ENCODE peak calls at places on chromosomes 5 and 9, in seven cellular contexts. G is GM03348; A is HTR-8/SVneo; L is NCI-H345; W is HFF-Myc; C is WTC11; I is stimulated activated CD4-positive, alpha-beta T cell treated with anti-CD3 and anti-CD28 coated beads, Interleukin-15, amount 100 ng/mL, for 1 hour. F is an unnamed sample.

GRCh38 chr9:129840024-129840423 is 4.8 kb downstream of the USP20 start:
- DNase-seq in G (no peak), A (no peak), L (peak), W (no peak), C (no peak), I (no peak), F (no peak)

GRCh38 chr9:14294659-14295058 is 19.3 kb downstream of the NFIB start:
- DNase-seq in G (no peak), A (no peak), L (no peak), W (no peak), C (no peak), I (no peak), F (no peak)

GRCh38 chr5:56681346-56681745 is 134.0 kb upstream of the MAP3K1 start:
- DNase-seq in G (no peak), A (no peak), L (peak), W (peak), C (no peak), I (no peak), F (no peak)

GRCh38 chr5:151751593-151751992 is 6.8 kb downstream of the ATOX1 start:
- DNase-seq in G (no peak), A (no peak), L (no peak), W (no peak), C (no peak), I (no peak), F (no peak)

GRCh38 chr5:172760933-172761332 is 10.1 kb downstream of the DUSP1 start:
- DNase-seq in G (no peak), A (no peak), L (no peak), W (no peak), C (no peak), I (no peak), F (no peak)

GRCh38 chr5:97844797-97845196 is 661.8 kb upstream of the RIOK2 start:
- DNase-seq in G (no peak), A (no peak), L (no peak), W (no peak), C (peak), I (no peak), F (no peak)

GRCh38 chr5:67255881-67256280 is 59.3 kb upstream of the CD180 start:
- DNase-seq in G (peak), A (no peak), L (no peak), W (no peak), C (no peak), I (no peak), F (no peak)

GRCh38 chr5:73605223-73606087 is 20.5 kb upstream of the ARHGEF28 start:
- DNase-seq in G (peak), A (no peak), L (no peak), W (no peak), C (no peak), I (no peak), F (no peak)

GRCh38 chr9:18587988-18588387 is 114.0 kb downstream of the ADAMTSL1 start:
- DNase-seq in G (no peak), A (no peak), L (no peak), W (no peak), C (no peak), I (no peak), F (no peak)

GRCh38 chr5:159866093-159866492 is 50.2 kb upstream of the ADRA1B start:
- DNase-seq in G (no peak), A (no peak), L (no peak), W (no peak), C (no peak), I (no peak), F (no peak)

GRCh38 chr5:137825165-137825564 is 42.5 kb upstream of the MYOT start:
- DNase-seq in G (no peak), A (no peak), L (no peak), W (no peak), C (no peak), I (no peak), F (no peak)

GRCh38 chr5:168984135-168984675 is 316.7 kb downstream of the SLIT3 start:
- DNase-seq in G (no peak), A (no peak), L (no peak), W (no peak), C (no peak), I (no peak), F (no peak)

GRCh38 chr5:40410231-40410861 is 269.4 kb upstream of the PTGER4 start:
- DNase-seq in G (peak), A (peak), L (no peak), W (no peak), C (no peak), I (peak), F (peak)

GRCh38 chr5:72202331-72202825 is 95.1 kb downstream of the MAP1B start:
- DNase-seq in G (no peak), A (no peak), L (no peak), W (no peak), C (no peak), I (no peak), F (no peak)

GRCh38 chr5:67190856-67191255 is 5.7 kb downstream of the CD180 start:
- DNase-seq in G (no peak), A (no peak), L (no peak), W (no peak), C (no peak), I (no peak), F (no peak)

GRCh38 chr9:134399435-134400056 is 73.3 kb downstream of the RXRA start:
- DNase-seq in G (peak), A (no peak), L (no peak), W (no peak), C (no peak), I (no peak), F (peak)

GRCh38 chr9:89493181-89493580 is 4.7 kb downstream of the SEMA4D start:
- DNase-seq in G (no peak), A (no peak), L (no peak), W (no peak), C (no peak), I (no peak), F (no peak)

GRCh38 chr5:148416921-148417320 is 33.2 kb downstream of the FBXO38 start:
- DNase-seq in G (peak), A (no peak), L (no peak), W (no peak), C (no peak), I (no peak), F (no peak)

GRCh38 chr9:112193562-112194288 is 18.6 kb upstream of the SUSD1 start:
- DNase-seq in G (no peak), A (no peak), L (no peak), W (no peak), C (no peak), I (no peak), F (no peak)

GRCh38 chr5:14343376-14343775 is 200.2 kb downstream of the TRIO start:
- DNase-seq in G (no peak), A (no peak), L (no peak), W (no peak), C (no peak), I (no peak), F (no peak)

GRCh38 chr9:68455436-68455835 is 85.2 kb downstream of the TMEM252 start:
- DNase-seq in G (no peak), A (no peak), L (no peak), W (peak), C (no peak), I (no peak), F (no peak)

GRCh38 chr9:32776201-32776600 is 7.1 kb upstream of the TMEM215 start:
- DNase-seq in G (no peak), A (no peak), L (no peak), W (no peak), C (no peak), I (no peak), F (no peak)

GRCh38 chr9:34522091-34522887 is 501 bp downstream of the ENHO start:
- DNase-seq in G (no peak), A (no peak), L (peak), W (no peak), C (no peak), I (no peak), F (no peak)

GRCh38 chr5:32859211-32859641 is 148.1 kb downstream of the NPR3 start:
- DNase-seq in G (no peak), A (no peak), L (no peak), W (no peak), C (no peak), I (no peak), F (no peak)

GRCh38 chr5:139711852-139712171 is 63.7 kb downstream of the CXXC5 start:
- DNase-seq in G (no peak), A (no peak), L (no peak), W (no peak), C (peak), I (no peak), F (no peak)

GRCh38 chr9:99736291-99736690 is 85.4 kb upstream of the NR4A3 start:
- DNase-seq in G (no peak), A (no peak), L (no peak), W (no peak), C (no peak), I (no peak), F (no peak)

GRCh38 chr9:105656131-105656921 is 5.9 kb upstream of the TAL2 start:
- DNase-seq in G (peak), A (no peak), L (peak), W (no peak), C (peak), I (no peak), F (no peak)

GRCh38 chr5:53360811-53361210 is 119.6 kb upstream of the FST start:
- DNase-seq in G (peak), A (peak), L (no peak), W (peak), C (no peak), I (no peak), F (peak)

GRCh38 chr9:134191455-134192209 is 27.3 kb upstream of the RNU6ATAC start:
- DNase-seq in G (no peak), A (no peak), L (no peak), W (no peak), C (peak), I (no peak), F (no peak)

GRCh38 chr9:93134740-93135444 is 841 bp upstream of the NINJ1 start:
- DNase-seq in G (no peak), A (no peak), L (no peak), W (no peak), C (no peak), I (no peak), F (no peak)

GRCh38 chr5:54845567-54845941 is 139.8 kb downstream of the ESM1 start:
- DNase-seq in G (peak), A (peak), L (no peak), W (no peak), C (no peak), I (no peak), F (peak)

GRCh38 chr5:35926389-35927051 is 11.9 kb downstream of the CAPSL start:
- DNase-seq in G (peak), A (peak), L (peak), W (peak), C (peak), I (peak), F (no peak)

F was measured in COLO829.